ENCODE peak calls at places on chromosomes 1 and 21, in nine cellular contexts. W is mammary epithelial cell, S is fibroblast of mammary gland, I is kidney epithelial cell, H is fibroblast of lung, Q is left lung, G is AG04450, L is IMR-90, N is lower leg skin. B is an unnamed sample.

GRCh38 chr21:44012474-44013379 is 618 bp downstream of the TRAPPC10 start:
- DNase-seq in W (peak), S (no peak), I (no peak), H (peak), Q (peak), G (no peak), L (peak), N (peak), B (no peak)

GRCh38 chr1:16183765-16184556 is 28.1 kb upstream of the EPHA2 start:
- DNase-seq in W (no peak), S (no peak), I (no peak), H (no peak), Q (no peak), G (no peak), L (no peak), N (no peak), B (no peak)

GRCh38 chr1:61081637-61082335 is 575 bp upstream of the NFIA start:
- DNase-seq in W (no peak), S (peak), I (no peak), H (peak), Q (peak), G (no peak), L (peak), N (peak), B (no peak)

GRCh38 chr1:9362488-9362887 is 69.8 kb downstream of the SPSB1 start:
- DNase-seq in W (no peak), S (no peak), I (no peak), H (no peak), Q (no peak), G (no peak), L (no peak), N (no peak), B (no peak)

GRCh38 chr1:210499956-210500355 is 171.3 kb downstream of the HHAT start:
- DNase-seq in W (no peak), S (no peak), I (no peak), H (peak), Q (no peak), G (no peak), L (peak), N (no peak), B (no peak)

GRCh38 chr1:243343970-243344749 is 88.3 kb downstream of the SDCCAG8 start:
- DNase-seq in W (peak), S (peak), I (peak), H (peak), Q (no peak), G (no peak), L (peak), N (no peak), B (no peak)

GRCh38 chr1:246008256-246008901 is 498.7 kb downstream of the SMYD3 start:
- DNase-seq in W (peak), S (no peak), I (no peak), H (no peak), Q (no peak), G (no peak), L (no peak), N (no peak), B (no peak)

GRCh38 chr1:146007048-146007784 is 10.8 kb upstream of the TXNIP start:
- DNase-seq in W (peak), S (peak), I (peak), H (peak), Q (no peak), G (peak), L (peak), N (peak), B (no peak)

GRCh38 chr1:176745945-176746344 is 283.0 kb downstream of the PAPPA2 start:
- DNase-seq in W (peak), S (peak), I (no peak), H (no peak), Q (no peak), G (no peak), L (no peak), N (no peak), B (no peak)

GRCh38 chr1:27392778-27393635 is 585 bp downstream of the GPR3 start:
- DNase-seq in W (no peak), S (no peak), I (no peak), H (no peak), Q (no peak), G (no peak), L (no peak), N (no peak), B (no peak)

GRCh38 chr1:16122916-16123315 is 33.0 kb downstream of the EPHA2 start:
- DNase-seq in W (peak), S (peak), I (peak), H (peak), Q (peak), G (peak), L (peak), N (peak), B (peak)

GRCh38 chr1:181392613-181393170 is 90.6 kb upstream of the CACNA1E start:
- DNase-seq in W (peak), S (peak), I (no peak), H (no peak), Q (no peak), G (no peak), L (no peak), N (no peak), B (no peak)

GRCh38 chr21:45766055-45766454 is 122.5 kb downstream of the PCBP3 start:
- DNase-seq in W (no peak), S (no peak), I (no peak), H (no peak), Q (no peak), G (no peak), L (no peak), N (no peak), B (no peak)
- TF ChIP-seq CTCF in W (no peak), S (no peak), I (no peak), H (no peak), Q (no peak), G (no peak), L (no peak), N (no peak), B (no peak)

GRCh38 chr1:115069186-115069585 is 20.1 kb downstream of the TSPAN2 start:
- DNase-seq in W (peak), S (peak), I (no peak), H (peak), Q (no peak), G (no peak), L (peak), N (no peak), B (no peak)
- TF ChIP-seq CTCF in W (no peak), S (no peak), I (no peak), H (no peak), Q (no peak), G (no peak), L (no peak), N (no peak), B (no peak)

GRCh38 chr1:47527653-47528272 is 89.9 kb downstream of the FOXD2 start:
- DNase-seq in W (peak), S (no peak), I (no peak), H (no peak), Q (no peak), G (no peak), L (no peak), N (no peak), B (no peak)
- TF ChIP-seq CTCF in W (peak), S (peak), I (peak), H (peak), Q (peak), G (no peak), L (peak), N (no peak), B (no peak)

GRCh38 chr1:18233176-18233864 is 125.7 kb downstream of the IGSF21 start:
- DNase-seq in W (no peak), S (no peak), I (no peak), H (no peak), Q (no peak), G (no peak), L (no peak), N (no peak), B (no peak)

GRCh38 chr1:18230840-18231239 is 123.2 kb downstream of the IGSF21 start:
- DNase-seq in W (no peak), S (no peak), I (no peak), H (no peak), Q (no peak), G (no peak), L (no peak), N (no peak), B (no peak)

GRCh38 chr1:18238190-18238589 is 130.6 kb downstream of the IGSF21 start:
- DNase-seq in W (no peak), S (no peak), I (no peak), H (no peak), Q (no peak), G (no peak), L (no peak), N (no peak), B (no peak)

GRCh38 chr1:18232052-18232451 is 124.5 kb downstream of the IGSF21 start:
- DNase-seq in W (no peak), S (peak), I (no peak), H (no peak), Q (no peak), G (no peak), L (no peak), N (no peak), B (no peak)

DNA sequence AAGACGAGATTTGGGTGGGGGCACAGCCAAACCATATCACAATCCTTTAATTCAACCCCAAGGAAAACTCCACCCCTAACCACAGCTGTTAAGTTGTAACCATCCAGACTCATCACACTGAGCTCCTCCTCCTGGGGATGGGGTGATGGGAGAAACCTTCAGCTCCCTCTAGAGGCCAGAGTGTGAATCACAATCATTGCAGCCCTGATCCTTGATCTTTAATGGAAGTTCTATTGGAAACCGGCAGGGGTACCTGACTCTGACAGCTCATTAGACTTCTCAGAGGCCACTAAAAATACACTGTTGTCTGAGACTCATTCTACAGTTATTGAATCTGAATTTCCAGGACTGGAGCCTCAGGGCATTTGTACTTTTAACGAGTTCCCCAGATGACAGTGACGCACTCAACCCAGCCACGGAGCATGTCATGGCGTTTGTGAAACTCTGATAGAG is 127.2 kb downstream of the IGSF21 start:
- DNase-seq in W (peak), S (peak), I (no peak), H (no peak), Q (no peak), G (no peak), L (peak), N (peak), B (no peak)
- TF ChIP-seq CTCF in W (peak), S (peak), I (peak), H (peak), Q (peak), G (peak), L (peak), N (no peak), B (no peak)

GRCh38 chr1:54108156-54108555 is 44.6 kb downstream of the CDCP2 start:
- DNase-seq in W (no peak), S (no peak), I (no peak), H (no peak), Q (no peak), G (no peak), L (no peak), N (no peak), B (no peak)

GRCh38 chr1:54109131-54110105 is 43.4 kb downstream of the CDCP2 start:
- DNase-seq in W (no peak), S (no peak), I (no peak), H (peak), Q (no peak), G (no peak), L (peak), N (no peak), B (no peak)

GRCh38 chr1:54105080-54105479 is 47.7 kb downstream of the CDCP2 start:
- DNase-seq in W (no peak), S (no peak), I (no peak), H (no peak), Q (no peak), G (no peak), L (no peak), N (no peak), B (no peak)

GRCh38 chr1:54105736-54106269 is 47.0 kb downstream of the CDCP2 start:
- DNase-seq in W (no peak), S (no peak), I (no peak), H (no peak), Q (no peak), G (no peak), L (no peak), N (no peak), B (no peak)

DNA sequence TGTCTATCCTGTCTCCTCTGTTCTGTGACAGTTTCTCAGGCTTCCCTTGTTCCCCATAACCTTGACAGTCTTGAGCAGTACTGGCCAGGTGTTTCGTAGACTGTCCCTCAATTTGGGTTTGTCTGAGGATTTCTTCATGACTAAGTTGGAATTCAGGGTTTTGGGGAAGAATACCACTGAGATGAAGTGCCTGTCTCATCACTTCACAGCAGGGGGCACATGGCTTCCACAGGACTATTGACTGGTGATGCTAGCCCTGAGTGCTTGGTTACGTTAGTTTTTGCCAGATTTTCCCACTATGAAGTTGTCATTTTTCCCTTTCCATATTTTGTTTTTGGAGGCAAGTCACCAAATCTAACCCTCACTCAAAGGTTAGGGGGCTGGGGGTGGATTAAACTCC is 45.7 kb downstream of the CDCP2 start:
- DNase-seq in W (no peak), S (peak), I (no peak), H (peak), Q (no peak), G (no peak), L (peak), N (no peak), B (no peak)
- TF ChIP-seq CTCF in W (peak), S (peak), I (peak), H (peak), Q (no peak), G (peak), L (peak), N (no peak), B (no peak)

DNA sequence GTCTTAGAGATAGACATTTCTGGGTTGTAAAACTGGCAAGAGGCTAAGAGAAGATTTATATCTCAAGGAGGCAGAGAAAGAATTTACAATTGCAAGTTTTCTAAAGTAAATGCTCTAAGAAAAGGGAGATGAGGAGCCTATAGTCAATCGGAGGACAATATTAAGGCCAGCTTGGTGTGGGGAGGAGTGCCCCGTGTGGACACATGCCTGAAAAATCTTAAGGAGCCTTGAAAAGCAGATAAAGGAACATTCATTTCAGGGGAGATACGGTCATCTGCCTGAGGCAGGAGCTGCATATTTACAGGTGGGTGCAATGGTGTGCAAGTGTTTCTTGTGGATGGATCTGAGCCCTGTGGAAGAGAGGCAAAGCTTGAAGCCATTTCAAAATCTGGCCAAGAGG is 25.6 kb downstream of the FCRL2 start:
- DNase-seq in W (no peak), S (no peak), I (no peak), H (no peak), Q (no peak), G (no peak), L (no peak), N (no peak), B (no peak)
- TF ChIP-seq CTCF in W (no peak), S (no peak), I (no peak), H (no peak), Q (no peak), G (no peak), L (no peak), N (no peak), B (no peak)

DNA sequence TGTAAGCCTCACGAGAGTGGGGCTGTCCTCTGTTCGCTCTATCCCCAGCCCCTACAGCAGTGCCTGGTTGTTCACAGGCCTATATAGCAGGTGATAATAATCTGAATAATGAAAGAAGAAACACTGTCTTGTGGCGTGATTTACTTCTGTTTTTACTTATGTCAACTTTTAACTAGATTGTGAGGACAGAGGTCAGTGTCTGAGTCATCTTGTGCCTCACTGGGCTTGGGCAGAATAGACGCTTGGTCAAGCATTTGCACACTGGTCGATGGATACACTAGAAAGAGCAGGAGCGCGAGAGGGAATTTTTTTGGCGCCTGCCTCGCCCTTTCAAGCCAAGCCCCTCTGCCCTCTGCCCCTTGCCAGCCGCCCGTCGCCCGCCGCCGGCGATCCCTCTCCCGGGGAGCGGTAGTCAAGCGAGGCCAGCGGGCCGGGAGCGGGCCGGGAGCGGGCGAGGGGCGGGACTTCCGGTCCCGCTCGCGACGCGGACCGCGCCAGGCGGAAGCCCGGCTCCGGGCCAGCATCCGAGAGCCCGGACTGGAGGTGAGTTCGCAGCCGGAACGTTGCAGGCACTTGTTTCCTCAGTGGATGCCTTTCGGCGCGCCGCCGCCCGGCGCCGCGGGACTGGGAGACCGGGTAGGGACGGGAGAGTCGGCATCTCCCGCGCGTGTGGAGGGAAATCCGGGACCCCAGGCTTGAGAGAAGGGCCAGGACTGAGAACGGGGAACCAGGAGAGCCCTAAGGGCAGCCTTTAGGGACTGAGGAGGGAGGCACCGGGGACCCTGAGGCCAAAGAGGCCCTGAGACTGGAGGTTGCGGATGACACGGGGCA is at the start of gene DISP1:
- DNase-seq in W (peak), S (peak), I (peak), H (peak), Q (peak), G (no peak), L (peak), N (peak), B (peak)
- TF ChIP-seq CTCF in W (no peak), S (no peak), I (no peak), H (no peak), Q (no peak), G (no peak), L (no peak), N (no peak), B (no peak)

GRCh38 chr1:17572264-17572985 is 32.9 kb downstream of the ARHGEF10L start:
- DNase-seq in W (no peak), S (no peak), I (no peak), H (no peak), Q (no peak), G (no peak), L (no peak), N (no peak), B (no peak)
- TF ChIP-seq CTCF in W (peak), S (no peak), I (peak), H (peak), Q (peak), G (no peak), L (no peak), N (no peak), B (no peak)

GRCh38 chr1:111015222-111015621 is 51.5 kb upstream of the LRIF1 start:
- DNase-seq in W (no peak), S (no peak), I (no peak), H (no peak), Q (no peak), G (no peak), L (no peak), N (no peak), B (no peak)
- TF ChIP-seq CTCF in W (no peak), S (no peak), I (no peak), H (no peak), Q (no peak), G (no peak), L (no peak), N (no peak), B (no peak)

B was measured in omental fat pad.